ENCODE peak calls at places on chromosomes 16 and 17, in seven cellular contexts. T, I, Y, J, X, V and U are unnamed samples.

GRCh38 chr16:76389126-76389525 is 111.9 kb downstream of the CNTNAP4 start:
- DNase-seq in I (no peak), X (no peak), Y (no peak), J (no peak), T (no peak), V (no peak), U (no peak)

GRCh38 chr16:66510711-66511614 is 39.0 kb downstream of the TK2 start:
- DNase-seq in I (no peak), Y (no peak), J (no peak), X (no peak), T (no peak), V (no peak), U (no peak)

GRCh38 chr16:54326266-54326662 is 39.7 kb upstream of the IRX3 start:
- DNase-seq in Y (no peak), J (no peak), T (no peak), V (no peak), X (no peak), I (no peak), U (no peak)

GRCh38 chr17:11446316-11446715 is 152.0 kb upstream of the DNAH9 start:
- DNase-seq in V (no peak), J (no peak), T (no peak), I (no peak), Y (no peak), X (no peak), U (no peak)

GRCh38 chr16:29839822-29840221 is 19.6 kb downstream of the MVP start:
- DNase-seq in T (no peak), Y (no peak), J (no peak), V (no peak), X (no peak), I (no peak), U (no peak)

GRCh38 chr17:3879591-3880417 is 13.0 kb downstream of the CAMKK1 start:
- DNase-seq in Y (no peak), J (no peak), X (no peak), V (no peak), T (peak; percentile 74), I (no peak), U (no peak)

GRCh38 chr17:31051517-31051916 is 43.3 kb upstream of the NF1 start:
- DNase-seq in X (no peak), Y (no peak), J (no peak), T (no peak), V (no peak), I (no peak), U (no peak)

GRCh38 chr16:1325673-1326371 is 7.6 kb upstream of the BAIAP3 start:
- DNase-seq in T (no peak), V (no peak), X (no peak), J (no peak), I (no peak), Y (no peak), U (peak; percentile 20)

GRCh38 chr16:4820652-4821051 is 18.2 kb upstream of the ROGDI start:
- DNase-seq in X (no peak), T (no peak), Y (no peak), J (no peak), I (peak; percentile 33), V (no peak), U (no peak)

GRCh38 chr16:75837264-75837663 is 111.0 kb upstream of the CPHXL start:
- DNase-seq in X (no peak), T (no peak), J (no peak), Y (no peak), V (no peak), I (no peak), U (no peak)

GRCh38 chr17:18191071-18191667 is 7.5 kb downstream of the ALKBH5 start:
- DNase-seq in J (no peak), I (peak; percentile 64), Y (peak; percentile 26), X (no peak), T (no peak), V (no peak), U (no peak)

GRCh38 chr17:4572131-4572530 is 11.8 kb upstream of the GGT6 start:
- DNase-seq in I (no peak), X (no peak), J (no peak), V (no peak), Y (no peak), T (no peak), U (no peak)

GRCh38 chr17:41407226-41407625 is 9.8 kb upstream of the KRT31 start:
- DNase-seq in X (no peak), T (no peak), J (no peak), V (no peak), I (no peak), Y (no peak), U (no peak)

GRCh38 chr16:77579283-77579985 is 142.9 kb upstream of the NUDT7 start:
- DNase-seq in X (no peak), Y (no peak), V (no peak), J (no peak), I (no peak), T (no peak), U (no peak)

GRCh38 chr16:87041732-87042131 is 275.5 kb downstream of the C16orf95 start:
- DNase-seq in I (no peak), X (no peak), V (no peak), Y (no peak), T (no peak), J (no peak), U (no peak)

GRCh38 chr17:82963104-82963950 is 116.1 kb upstream of the METRNL start:
- DNase-seq in V (no peak), I (peak; percentile 84), X (peak; percentile 73), Y (peak; percentile 75), J (no peak), T (peak; percentile 80), U (peak; percentile 74)

GRCh38 chr17:12254460-12254859 is 233.8 kb downstream of the MAP2K4 start:
- DNase-seq in I (no peak), Y (no peak), X (no peak), V (no peak), J (no peak), T (no peak), U (no peak)

GRCh38 chr16:3348547-3349167 is 7.0 kb upstream of the OR2C1 start:
- DNase-seq in V (peak; percentile 96), I (no peak), Y (no peak), J (no peak), X (no peak), T (no peak), U (no peak)

GRCh38 chr17:2111691-2112090 is 56.8 kb downstream of the HIC1 start:
- DNase-seq in J (no peak), Y (no peak), I (no peak), X (no peak), V (no peak), T (no peak), U (no peak)

GRCh38 chr17:73690581-73691135 is 46.4 kb upstream of the SDK2 start:
- DNase-seq in T (peak; percentile 60), I (no peak), J (peak; percentile 22), Y (no peak), V (no peak), X (no peak), U (no peak)

GRCh38 chr17:64025732-64026294 is 5.4 kb upstream of the ICAM2 start:
- DNase-seq in J (peak; percentile 81), T (peak; percentile 86), I (peak; percentile 77), Y (peak; percentile 61), X (peak; percentile 75), V (peak; percentile 32), U (peak; percentile 84)

GRCh38 chr16:30902070-30902972 is 5.9 kb downstream of the CTF1 start:
- DNase-seq in Y (peak; percentile 32), X (peak; percentile 75), I (peak; percentile 79), V (peak; percentile 51), J (peak; percentile 82), T (peak; percentile 76), U (peak; percentile 79)
- TF ChIP-seq CTCF in Y (peak; percentile 84), X (no peak), I (peak; percentile 49), V (no peak), J (peak; percentile 79), T (no peak), U (peak; percentile 27)

DNA sequence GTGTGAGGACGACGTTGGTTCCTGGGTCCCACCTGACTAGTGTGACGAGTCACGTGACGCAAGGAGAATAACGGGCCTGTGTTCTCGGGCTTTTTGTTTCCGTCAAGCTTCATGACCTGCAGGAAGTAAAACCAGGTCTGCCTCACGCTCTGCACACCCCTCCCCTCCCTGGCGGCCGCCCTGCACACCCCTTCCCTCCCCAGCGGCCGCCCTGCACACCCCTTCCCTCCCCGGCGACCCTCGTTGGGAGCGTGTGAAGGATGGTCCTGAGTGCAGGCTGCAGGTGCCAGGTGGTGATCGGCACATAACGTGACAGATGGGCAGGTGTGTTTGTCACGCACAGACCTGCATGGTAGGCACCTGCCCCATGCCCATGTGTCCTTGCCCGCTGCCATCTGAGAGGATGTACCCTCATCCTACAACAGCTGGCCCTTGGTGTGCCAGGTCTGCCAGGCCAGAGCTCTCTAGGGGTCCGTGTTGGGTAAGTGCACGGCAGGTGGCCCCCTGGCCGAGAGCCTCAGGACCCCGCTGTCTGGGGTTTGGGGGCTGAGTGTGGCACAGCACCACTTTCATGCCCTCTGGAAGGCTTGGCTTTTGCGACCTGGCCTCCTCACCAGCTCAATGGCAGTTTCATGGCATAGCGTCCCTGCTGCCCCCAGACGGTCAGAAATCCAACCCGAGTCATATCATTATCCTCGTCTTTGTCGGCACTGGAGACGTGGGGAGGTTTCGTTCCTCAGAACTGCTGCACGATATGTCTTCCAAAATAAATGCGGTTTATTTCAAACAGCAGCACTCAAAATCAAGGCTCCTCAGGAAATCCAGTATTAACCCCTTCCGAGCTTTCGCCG is 191.9 kb upstream of the CHMP6 start:
- DNase-seq in T (no peak), V (no peak), I (no peak), J (no peak), X (no peak), Y (no peak), U (no peak)
- TF ChIP-seq CTCF in T (no peak), V (no peak), I (no peak), J (no peak), X (no peak), Y (no peak), U (no peak)

DNA sequence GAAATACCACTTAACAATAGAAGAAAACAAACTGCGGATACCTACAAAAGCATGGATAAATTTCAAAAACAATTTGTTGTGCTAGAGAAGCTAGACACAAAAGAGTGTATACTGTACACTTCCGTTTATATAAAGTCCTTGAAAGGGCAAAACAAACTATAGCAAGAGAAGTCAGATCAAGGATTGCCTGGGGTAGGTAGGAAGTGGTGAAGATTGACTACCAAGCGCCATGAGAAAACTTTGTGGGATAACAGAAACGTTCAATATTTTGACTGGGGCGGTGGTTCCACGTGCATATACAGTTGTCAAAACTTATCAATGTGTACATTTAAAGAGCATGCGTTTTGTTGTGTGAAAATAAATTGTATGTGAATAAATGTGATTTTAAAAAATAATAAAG is 55.6 kb upstream of the CCL2 start:
- DNase-seq in T (no peak), X (no peak), Y (no peak), I (no peak), J (no peak), V (no peak), U (no peak)
- TF ChIP-seq CTCF in T (no peak), X (no peak), Y (no peak), I (no peak), J (no peak), V (no peak), U (no peak)

DNA sequence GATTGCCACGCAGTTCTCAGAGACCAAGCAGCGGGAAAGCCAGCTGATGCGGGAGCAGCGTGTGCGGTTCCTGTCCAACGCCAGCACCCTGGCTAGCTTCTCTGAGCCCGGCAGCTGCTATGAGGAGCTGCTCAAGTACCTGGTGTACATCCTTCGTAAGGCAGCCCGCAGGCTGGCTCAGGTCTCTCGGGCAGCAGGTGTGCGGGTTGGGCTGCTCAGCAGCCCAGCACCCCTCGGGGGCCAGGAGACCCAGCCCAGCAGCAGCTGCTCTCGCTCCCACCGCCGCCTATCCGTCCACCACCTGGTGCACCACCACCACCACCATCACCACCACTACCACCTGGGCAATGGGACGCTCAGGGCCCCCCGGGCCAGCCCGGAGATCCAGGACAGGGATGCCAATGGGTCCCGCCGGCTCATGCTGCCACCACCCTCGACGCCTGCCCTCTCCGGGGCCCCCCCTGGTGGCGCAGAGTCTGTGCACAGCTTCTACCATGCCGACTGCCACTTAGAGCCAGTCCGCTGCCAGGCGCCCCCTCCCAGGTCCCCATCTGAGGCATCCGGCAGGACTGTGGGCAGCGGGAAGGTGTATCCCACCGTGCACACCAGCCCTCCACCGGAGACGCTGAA is 15.2 kb downstream of the CACNA1G start:
- DNase-seq in T (no peak), V (peak; percentile 19), Y (no peak), X (no peak), I (no peak), J (no peak), U (no peak)
- TF ChIP-seq CTCF in T (peak; percentile 4), V (peak; percentile 39), Y (no peak), X (no peak), I (no peak), J (no peak), U (no peak)